ENCODE peak calls at places on chromosomes 3 and 15, in eight cellular contexts. O is fibroblast of lung, T is endodermal cell, Y is MM.1S, Q is upper lobe of right lung, D is aorta, C is DND-41, M is neuronal stem cell. Z is an unnamed sample.

GRCh38 chr3:36114353-36114752 is 266.0 kb upstream of the STAC start:
- DNase-seq in O (no peak), T (no peak), Y (no peak), Q (no peak), D (no peak), C (no peak), M (no peak), Z (no peak)

GRCh38 chr3:141471160-141471559 is 15.7 kb upstream of the RASA2 start:
- DNase-seq in O (peak; percentile 30), T (no peak), Y (no peak), Q (no peak), D (no peak), C (no peak), M (no peak), Z (peak; percentile 39)

GRCh38 chr3:132660745-132661067 is 577 bp downstream of the UBA5 start:
- DNase-seq in O (peak; percentile 22), T (no peak), Y (peak; percentile 28), Q (no peak), D (no peak), C (no peak), M (no peak), Z (peak; percentile 23)

GRCh38 chr3:61154788-61155187 is 96.5 kb downstream of the FHIT start:
- DNase-seq in O (no peak), T (no peak), Y (no peak), Q (no peak), D (no peak), C (no peak), M (no peak), Z (no peak)

GRCh38 chr3:120144267-120144666 is 50.0 kb upstream of the GSK3B start:
- DNase-seq in O (no peak), T (peak; percentile 55), Y (no peak), Q (no peak), D (no peak), C (no peak), M (no peak), Z (peak; percentile 46)

GRCh38 chr15:59657635-59658125 is 365 bp upstream of the GTF2A2 start:
- DNase-seq in O (no peak), T (no peak), Y (no peak), Q (no peak), D (no peak), C (no peak), M (no peak), Z (no peak)

GRCh38 chr3:167772992-167773391 is 37.5 kb downstream of the SERPINI1 start:
- DNase-seq in O (no peak), T (no peak), Y (peak; percentile 31), Q (no peak), D (no peak), C (no peak), M (no peak), Z (no peak)

GRCh38 chr3:52533623-52534280 is at the start of gene NT5DC2:
- DNase-seq in O (peak; percentile 64), T (peak; percentile 84), Y (peak; percentile 72), Q (peak; percentile 83), D (peak; percentile 89), C (no peak), M (peak; percentile 70), Z (peak; percentile 27)

GRCh38 chr15:78272326-78272725 is 8.0 kb downstream of the DNAJA4 start:
- DNase-seq in O (no peak), T (no peak), Y (no peak), Q (no peak), D (no peak), C (no peak), M (no peak), Z (no peak)

GRCh38 chr3:71652786-71653419 is 69.4 kb upstream of the FOXP1 start:
- DNase-seq in O (peak; percentile 77), T (peak; percentile 65), Y (peak; percentile 39), Q (no peak), D (no peak), C (peak; percentile 11), M (peak; percentile 24), Z (peak; percentile 58)

GRCh38 chr15:83300826-83301225 is 16.4 kb upstream of the BNC1 start:
- DNase-seq in O (no peak), T (no peak), Y (no peak), Q (no peak), D (no peak), C (no peak), M (no peak), Z (peak; percentile 72)

GRCh38 chr15:70195808-70196304 is 98.1 kb upstream of the TLE3 start:
- DNase-seq in O (peak; percentile 91), T (no peak), Y (no peak), Q (peak; percentile 72), D (peak; percentile 94), C (no peak), M (no peak), Z (peak; percentile 95)

GRCh38 chr15:49083471-49084284 is 37.4 kb upstream of the SECISBP2L start:
- DNase-seq in O (peak; percentile 71), T (no peak), Y (no peak), Q (no peak), D (no peak), C (no peak), M (no peak), Z (peak; percentile 66)

GRCh38 chr15:34584321-34584668 is 844 bp upstream of the GOLGA8B start:
- DNase-seq in O (no peak), T (peak; percentile 61), Y (no peak), Q (no peak), D (no peak), C (no peak), M (peak; percentile 12), Z (no peak)

GRCh38 chr3:53668872-53669271 is 174.5 kb downstream of the CACNA1D start:
- DNase-seq in O (no peak), T (no peak), Y (no peak), Q (no peak), D (no peak), C (no peak), M (no peak), Z (no peak)

GRCh38 chr3:189132901-189133300 is 38.9 kb upstream of the TPRG1 start:
- DNase-seq in O (no peak), T (no peak), Y (no peak), Q (no peak), D (no peak), C (no peak), M (no peak), Z (no peak)

GRCh38 chr15:100761253-100761935 is 118.2 kb upstream of the ALDH1A3 start:
- DNase-seq in O (no peak), T (no peak), Y (no peak), Q (peak; percentile 53), D (no peak), C (no peak), M (no peak), Z (no peak)

GRCh38 chr15:100759116-100759515 is 120.5 kb upstream of the ALDH1A3 start:
- DNase-seq in O (peak; percentile 67), T (no peak), Y (no peak), Q (no peak), D (no peak), C (no peak), M (no peak), Z (peak; percentile 71)

GRCh38 chr15:100758554-100758953 is 121.1 kb upstream of the ALDH1A3 start:
- DNase-seq in O (no peak), T (no peak), Y (no peak), Q (no peak), D (no peak), C (no peak), M (no peak), Z (no peak)

GRCh38 chr15:100760357-100760903 is 119.2 kb upstream of the ALDH1A3 start:
- DNase-seq in O (no peak), T (no peak), Y (no peak), Q (no peak), D (no peak), C (no peak), M (no peak), Z (no peak)

GRCh38 chr15:100759698-100760356 is 119.8 kb upstream of the ALDH1A3 start:
- DNase-seq in O (peak; percentile 44), T (peak; percentile 71), Y (no peak), Q (no peak), D (peak; percentile 39), C (no peak), M (no peak), Z (peak; percentile 69)
- H3K27ac ChIP-seq in O (no peak overlapping the region), T (no peak overlapping the region), Y (no peak overlapping the region), Q (peak overlapping the region; percentile 24), D (no peak overlapping the region), C (no peak overlapping the region), M (no peak overlapping the region), Z (no peak overlapping the region)

DNA sequence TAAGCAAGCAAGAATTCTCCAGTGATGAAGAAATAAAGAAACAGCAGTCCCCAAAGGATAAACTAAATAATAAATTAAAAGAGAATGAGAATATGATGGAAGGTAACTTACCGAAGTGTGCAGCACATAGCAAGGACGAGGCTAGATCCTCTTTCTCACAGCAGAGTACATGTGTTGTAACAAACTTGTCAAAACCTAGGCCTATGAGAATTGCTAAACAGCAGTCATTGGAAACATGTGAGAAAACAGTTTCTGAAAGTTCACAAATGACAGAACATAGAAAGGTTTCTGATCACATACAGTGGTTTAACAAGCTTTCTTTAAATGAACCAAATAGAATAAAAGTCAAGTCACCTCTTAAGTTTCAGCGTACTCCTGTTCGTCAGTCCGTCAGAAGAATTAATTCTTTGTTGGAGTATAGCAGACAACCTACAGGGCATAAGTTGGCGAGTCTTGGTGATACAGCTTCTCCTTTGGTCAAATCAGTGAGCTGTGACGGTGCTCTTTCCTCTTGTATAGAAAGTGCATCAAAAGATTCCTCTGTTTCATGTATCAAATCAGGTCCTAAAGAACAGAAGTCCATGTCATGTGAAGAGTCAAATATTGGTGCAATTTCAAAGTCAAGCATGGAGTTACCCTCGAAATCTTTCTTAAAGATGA is 4.5 kb upstream of the SCG5 start:
- DNase-seq in O (no peak), T (no peak), Y (no peak), Q (no peak), D (no peak), C (no peak), M (no peak), Z (no peak)
- H3K36me3 ChIP-seq in O (peaks cover 2% of the 10 kb centered on the region), T (peaks cover 75% of the 10 kb centered on the region), Y (peaks cover 13% of the 10 kb centered on the region), Q (no peaks in the 10 kb centered on the region), D (no peaks in the 10 kb centered on the region), C (peaks cover 74% of the 10 kb centered on the region), M (peaks cover 14% of the 10 kb centered on the region), Z (peaks cover 24% of the 10 kb centered on the region)

GRCh38 chr15:51884041-51884440 is 54.6 kb downstream of the TMOD3 start:
- DNase-seq in O (no peak), T (no peak), Y (no peak), Q (no peak), D (no peak), C (no peak), M (no peak), Z (no peak)
- H3K27ac ChIP-seq in O (no peak overlapping the region), T (peak overlapping the region; percentile 25), Y (no peak overlapping the region), Q (no peak overlapping the region), D (no peak overlapping the region), C (no peak overlapping the region), M (no peak overlapping the region), Z (no peak overlapping the region)

DNA sequence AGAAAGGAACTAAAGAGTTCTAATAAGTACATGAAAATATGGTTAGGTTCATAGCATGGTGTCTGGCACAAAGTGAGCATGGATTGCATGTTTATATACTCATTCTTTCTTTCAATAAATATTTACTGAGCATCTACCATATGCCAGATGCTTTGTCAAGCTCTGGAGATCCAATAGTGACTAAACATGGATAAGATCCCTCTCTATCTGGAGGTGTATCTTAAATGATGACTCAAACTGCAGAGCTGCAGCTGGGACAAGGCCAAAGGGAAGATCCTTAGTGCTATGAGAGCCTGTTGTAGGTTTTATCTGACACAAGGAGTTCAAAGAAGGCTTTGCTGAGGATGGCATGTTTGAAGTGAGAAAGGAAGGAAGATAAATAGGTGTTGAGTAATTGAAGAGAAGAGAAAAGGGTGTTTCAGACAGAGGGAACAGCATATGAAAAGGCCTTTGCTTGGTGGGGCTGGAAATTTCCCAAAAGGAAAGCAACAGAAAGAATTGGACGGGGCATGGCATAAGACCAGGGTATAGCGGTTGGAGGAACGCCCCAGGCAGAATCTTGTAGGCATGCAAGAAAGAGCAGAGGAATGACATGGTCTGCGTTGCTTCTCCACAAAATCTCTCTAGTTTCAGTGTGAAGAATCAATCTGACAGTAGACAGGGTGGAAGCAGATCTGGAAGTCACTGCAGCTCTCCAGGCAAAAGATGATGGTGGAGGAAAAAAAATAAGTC is 239.9 kb upstream of the LRTM1 start:
- DNase-seq in O (peak; percentile 67), T (no peak), Y (no peak), Q (no peak), D (no peak), C (no peak), M (no peak), Z (peak; percentile 82)
- H3K36me3 ChIP-seq in O (no peaks in the 10 kb centered on the region), T (no peaks in the 10 kb centered on the region), Y (no peaks in the 10 kb centered on the region), Q (no peaks in the 10 kb centered on the region), D (no peaks in the 10 kb centered on the region), C (no peaks in the 10 kb centered on the region), M (no peaks in the 10 kb centered on the region), Z (no peaks in the 10 kb centered on the region)

Z was measured in astrocyte.